ENCODE peak calls at places on chromosomes 13 and 19, in seven cellular contexts. I is transverse colon, W is A549, H is AG04450, S is psoas muscle, R is suprapubic skin, L is body of pancreas. P is an unnamed sample.

GRCh38 chr13:79989251-79989661 is 351.7 kb downstream of the SPRY2 start:
- DNase-seq in W (peak; percentile 21), S (no peak), R (no peak), I (peak; percentile 49), H (no peak), L (no peak), P (no peak)

GRCh38 chr19:7549749-7550148 is 14.2 kb downstream of the PNPLA6 start:
- DNase-seq in I (no peak), R (no peak), L (no peak), S (no peak), H (no peak), W (no peak), P (no peak)

GRCh38 chr13:112781881-112782361 is 92.1 kb downstream of the ATP11A start:
- DNase-seq in W (no peak), L (peak; percentile 65), S (no peak), H (no peak), I (no peak), R (peak; percentile 62), P (no peak)

GRCh38 chr19:32317045-32317444 is 28.4 kb upstream of the ZNF507 start:
- DNase-seq in S (no peak), L (no peak), H (no peak), I (no peak), W (no peak), R (no peak), P (no peak)

GRCh38 chr13:112733661-112734379 is 44.0 kb downstream of the ATP11A start:
- DNase-seq in S (no peak), W (no peak), L (no peak), H (no peak), I (no peak), R (no peak), P (no peak)

GRCh38 chr19:44512326-44513298 is 12.3 kb upstream of the ZNF180 start:
- DNase-seq in L (no peak), R (no peak), H (peak; percentile 34), W (peak; percentile 79), S (no peak), I (peak; percentile 14), P (peak; percentile 57)

GRCh38 chr19:15299568-15300409 is 32.5 kb downstream of the BRD4 start:
- DNase-seq in S (no peak), R (no peak), H (peak; percentile 62), W (no peak), L (no peak), I (no peak), P (no peak)

GRCh38 chr13:23608704-23609413 is 38.6 kb downstream of the TNFRSF19 start:
- DNase-seq in W (no peak), R (peak; percentile 78), L (peak; percentile 38), S (peak; percentile 72), I (peak; percentile 18), H (no peak), P (no peak)

GRCh38 chr19:56919308-56919995 is 78.9 kb upstream of the PEG3 start:
- DNase-seq in W (no peak), R (no peak), S (no peak), L (no peak), H (no peak), I (no peak), P (no peak)

GRCh38 chr19:56918682-56919307 is 78.3 kb upstream of the PEG3 start:
- DNase-seq in I (no peak), H (no peak), R (no peak), L (no peak), W (no peak), S (no peak), P (no peak)

GRCh38 chr19:56916528-56916927 is 76.0 kb upstream of the PEG3 start:
- DNase-seq in S (no peak), H (no peak), I (no peak), W (no peak), L (no peak), R (no peak), P (no peak)

GRCh38 chr19:56912406-56912805 is 71.9 kb upstream of the PEG3 start:
- DNase-seq in S (no peak), R (no peak), I (no peak), L (no peak), W (no peak), H (no peak), P (no peak)

GRCh38 chr19:56917998-56918397 is 77.5 kb upstream of the PEG3 start:
- DNase-seq in L (no peak), R (no peak), S (no peak), I (no peak), H (no peak), W (no peak), P (no peak)
- TF ChIP-seq CTCF in L (no peak), R (no peak), S (no peak), I (no peak), H (no peak), W (no peak), P (no peak)

GRCh38 chr19:35295792-35296462 is 4.0 kb downstream of the MAG start:
- DNase-seq in R (no peak), I (peak; percentile 16), L (no peak), S (no peak), W (no peak), H (no peak), P (no peak)

GRCh38 chr19:35294328-35294727 is 2.4 kb downstream of the MAG start:
- DNase-seq in H (no peak), R (no peak), S (no peak), W (no peak), L (no peak), I (no peak), P (no peak)

GRCh38 chr19:35295453-35295791 is 3.5 kb downstream of the MAG start:
- DNase-seq in S (no peak), H (no peak), R (no peak), I (no peak), W (no peak), L (no peak), P (no peak)

GRCh38 chr19:35293733-35294309 is 1.9 kb downstream of the MAG start:
- DNase-seq in I (no peak), H (no peak), S (no peak), W (no peak), L (no peak), R (no peak), P (no peak)

GRCh38 chr19:35294859-35295258 is 2.9 kb downstream of the MAG start:
- DNase-seq in L (no peak), H (no peak), S (no peak), R (no peak), I (no peak), W (no peak), P (no peak)
- H3K27ac ChIP-seq in L (no peak overlapping the region), H (no peak overlapping the region), S (no peak overlapping the region), R (no peak overlapping the region), I (no peak overlapping the region), W (no peak overlapping the region), P (no peak overlapping the region)

GRCh38 chr13:83780201-83780600 is 102.1 kb downstream of the SLITRK1 start:
- DNase-seq in L (peak; percentile 21), H (no peak), S (no peak), R (no peak), I (no peak), W (peak; percentile 36), P (no peak)
- TF ChIP-seq CTCF in L (peak; percentile 32), H (peak; percentile 55), S (no peak), R (no peak), I (no peak), W (no peak), P (no peak)

DNA sequence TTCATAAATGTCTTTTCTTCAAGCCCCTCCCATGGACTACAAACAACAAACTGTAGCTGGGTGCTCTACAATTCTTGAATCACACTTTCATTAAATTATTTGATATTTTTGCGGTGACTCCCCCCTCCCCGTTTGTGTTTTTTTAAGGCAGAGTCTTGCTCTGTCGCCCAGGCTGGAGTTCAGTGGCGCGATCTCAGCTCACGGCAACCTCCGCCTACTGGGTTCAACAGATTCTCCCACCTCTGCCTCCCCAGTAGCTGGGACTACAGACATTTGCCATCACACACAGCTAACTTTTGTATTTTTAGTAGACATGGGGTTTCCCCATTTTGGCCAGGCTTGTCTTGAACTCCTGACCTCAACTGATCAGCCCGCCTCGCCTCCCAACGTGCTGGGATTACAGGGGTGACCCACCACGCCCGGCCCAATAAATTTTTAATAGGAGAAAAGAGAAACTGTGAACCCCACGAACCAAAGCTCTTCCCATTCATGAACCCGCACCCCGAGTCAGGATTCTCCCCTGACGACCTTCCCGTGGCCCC is 705 bp downstream of the ZNF506 start:
- DNase-seq in H (no peak), W (no peak), S (no peak), I (no peak), R (no peak), L (no peak), P (peak; percentile 1)
- H3K27ac ChIP-seq in H (peak overlapping the region; percentile 99), W (no peak overlapping the region), S (peak overlapping the region; percentile 96), I (peak overlapping the region; percentile 94), R (peak overlapping the region; percentile 91), L (peak overlapping the region; percentile 88), P (peak overlapping the region; percentile 85)

DNA sequence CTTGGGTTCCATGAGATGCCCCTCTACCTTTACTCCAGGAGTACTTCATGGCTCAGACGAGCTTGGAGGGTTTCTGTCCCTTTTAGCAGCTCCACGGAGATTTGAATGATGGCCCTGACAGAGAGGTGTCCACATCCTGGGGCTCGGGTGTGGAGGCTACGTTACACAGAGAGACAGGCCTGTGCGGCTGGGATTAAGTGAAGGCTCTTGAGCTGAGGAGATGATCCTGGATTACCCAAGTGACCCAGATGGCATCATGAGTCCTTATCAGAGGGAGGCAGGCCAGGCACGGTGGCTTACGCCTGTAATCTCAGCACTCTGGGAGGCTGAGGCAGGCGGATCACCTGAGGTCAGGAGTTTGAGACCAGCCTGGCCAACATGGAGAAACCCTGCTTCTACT is 12.4 kb downstream of the DPP9 start:
- DNase-seq in L (no peak), S (no peak), R (no peak), I (no peak), W (no peak), H (no peak), P (no peak)
- TF ChIP-seq CTCF in L (no peak), S (no peak), R (no peak), I (no peak), W (no peak), H (no peak), P (no peak)

GRCh38 chr19:10866495-10866894 is 4.9 kb upstream of the CARM1 start:
- DNase-seq in W (no peak), R (no peak), H (no peak), S (no peak), L (no peak), I (no peak), P (no peak)

GRCh38 chr19:10870501-10870954 is 825 bp upstream of the CARM1 start:
- DNase-seq in R (no peak), W (no peak), H (no peak), I (no peak), S (no peak), L (no peak), P (no peak)

GRCh38 chr19:10870955-10871603 is at the start of gene CARM1:
- DNase-seq in L (peak; percentile 100), W (peak; percentile 97), H (peak; percentile 97), S (peak; percentile 100), I (peak; percentile 100), R (peak; percentile 100), P (peak; percentile 100)

GRCh38 chr19:10871711-10872550 is 578 bp downstream of the CARM1 start:
- DNase-seq in S (peak; percentile 81), H (no peak), I (peak; percentile 44), W (no peak), L (peak; percentile 51), R (peak; percentile 87), P (no peak)

GRCh38 chr19:10868872-10869547 is 2.3 kb upstream of the CARM1 start:
- DNase-seq in L (no peak), I (no peak), W (no peak), R (no peak), S (no peak), H (no peak), P (no peak)
- H3K27ac ChIP-seq in L (no peak overlapping the region), I (no peak overlapping the region), W (no peak overlapping the region), R (no peak overlapping the region), S (no peak overlapping the region), H (no peak overlapping the region), P (peak overlapping the region; percentile 87)

P was measured in RWPE1.